ENCODE peak calls at places on chromosomes 3 and 15, in six cellular contexts. One of them, this sample, is unnamed.

GRCh38 chr3:48232734-48233133 is 8.2 kb upstream of the ZNF589 start:
- DNase-seq in OCI-LY7: peak
- DNase-seq in GM23338: peak
- DNase-seq in HCT116: peak
- DNase-seq in GM23248: peak
- DNase-seq in hepatocyte: peak
- DNase-seq in this sample: peak

GRCh38 chr3:150114873-150115570 is 144.3 kb upstream of the PFN2 start:
- DNase-seq in OCI-LY7: no peak
- DNase-seq in GM23338: no peak
- DNase-seq in HCT116: no peak
- DNase-seq in GM23248: peak
- DNase-seq in hepatocyte: no peak
- DNase-seq in this sample: peak

GRCh38 chr15:90201150-90201943 is at the start of gene SEMA4B:
- DNase-seq in OCI-LY7: peak
- DNase-seq in GM23338: peak
- DNase-seq in HCT116: no peak
- DNase-seq in GM23248: peak
- DNase-seq in hepatocyte: peak
- DNase-seq in this sample: peak

GRCh38 chr3:69252141-69252540 is 129.7 kb upstream of the LMOD3 start:
- DNase-seq in OCI-LY7: no peak
- DNase-seq in GM23338: no peak
- DNase-seq in HCT116: no peak
- DNase-seq in GM23248: no peak
- DNase-seq in hepatocyte: no peak
- DNase-seq in this sample: no peak

GRCh38 chr3:60703008-60703407 is 548.2 kb downstream of the FHIT start:
- DNase-seq in OCI-LY7: no peak
- DNase-seq in GM23338: no peak
- DNase-seq in HCT116: no peak
- DNase-seq in GM23248: no peak
- DNase-seq in hepatocyte: no peak
- DNase-seq in this sample: no peak

GRCh38 chr3:74592359-74592758 is 22.1 kb downstream of the CNTN3 start:
- DNase-seq in OCI-LY7: no peak
- DNase-seq in GM23338: no peak
- DNase-seq in HCT116: no peak
- DNase-seq in GM23248: peak
- DNase-seq in hepatocyte: no peak
- DNase-seq in this sample: no peak

GRCh38 chr3:38031022-38031994 is 1.9 kb upstream of the PLCD1 start:
- DNase-seq in OCI-LY7: no peak
- DNase-seq in GM23338: no peak
- DNase-seq in HCT116: peak
- DNase-seq in GM23248: peak
- DNase-seq in hepatocyte: peak
- DNase-seq in this sample: peak

GRCh38 chr3:154987846-154988245 is 92.3 kb upstream of the MME start:
- DNase-seq in OCI-LY7: no peak
- DNase-seq in GM23338: no peak
- DNase-seq in HCT116: no peak
- DNase-seq in GM23248: no peak
- DNase-seq in hepatocyte: no peak
- DNase-seq in this sample: no peak

GRCh38 chr3:6965881-6966280 is 105.0 kb downstream of the GRM7 start:
- DNase-seq in OCI-LY7: no peak
- DNase-seq in GM23338: no peak
- DNase-seq in HCT116: no peak
- DNase-seq in GM23248: no peak
- DNase-seq in hepatocyte: no peak
- DNase-seq in this sample: no peak

GRCh38 chr3:188170461-188171459 is 16.8 kb downstream of the LPP start:
- DNase-seq in OCI-LY7: peak
- DNase-seq in GM23338: no peak
- DNase-seq in HCT116: no peak
- DNase-seq in GM23248: no peak
- DNase-seq in hepatocyte: peak
- DNase-seq in this sample: peak

GRCh38 chr3:144129536-144130214 is 158.1 kb downstream of the DIPK2A start:
- DNase-seq in OCI-LY7: no peak
- DNase-seq in GM23338: no peak
- DNase-seq in HCT116: no peak
- DNase-seq in GM23248: no peak
- DNase-seq in hepatocyte: no peak
- DNase-seq in this sample: no peak

GRCh38 chr3:129549006-129549800 is 6.2 kb downstream of the H1-8 start:
- DNase-seq in OCI-LY7: no peak
- DNase-seq in GM23338: no peak
- DNase-seq in HCT116: no peak
- DNase-seq in GM23248: peak
- DNase-seq in hepatocyte: no peak
- DNase-seq in this sample: peak

GRCh38 chr15:62569460-62570404 is 404.6 kb upstream of the C2CD4B start:
- DNase-seq in OCI-LY7: no peak
- DNase-seq in GM23338: no peak
- DNase-seq in HCT116: no peak
- DNase-seq in GM23248: peak
- DNase-seq in hepatocyte: peak
- DNase-seq in this sample: peak

GRCh38 chr3:85081191-85081895 is 122.6 kb downstream of the CADM2 start:
- DNase-seq in OCI-LY7: no peak
- DNase-seq in GM23338: peak
- DNase-seq in HCT116: no peak
- DNase-seq in GM23248: no peak
- DNase-seq in hepatocyte: peak
- DNase-seq in this sample: peak

GRCh38 chr3:179256813-179257212 is 5.9 kb upstream of the KCNMB3 start:
- DNase-seq in OCI-LY7: no peak
- DNase-seq in GM23338: no peak
- DNase-seq in HCT116: no peak
- DNase-seq in GM23248: no peak
- DNase-seq in hepatocyte: no peak
- DNase-seq in this sample: no peak

GRCh38 chr15:91891101-91891500 is 37.6 kb downstream of the SLCO3A1 start:
- DNase-seq in OCI-LY7: no peak
- DNase-seq in GM23338: no peak
- DNase-seq in HCT116: no peak
- DNase-seq in GM23248: no peak
- DNase-seq in hepatocyte: no peak
- DNase-seq in this sample: no peak

GRCh38 chr15:91887921-91888373 is 34.4 kb downstream of the SLCO3A1 start:
- DNase-seq in OCI-LY7: no peak
- DNase-seq in GM23338: no peak
- DNase-seq in HCT116: no peak
- DNase-seq in GM23248: peak
- DNase-seq in hepatocyte: no peak
- DNase-seq in this sample: no peak

GRCh38 chr15:91890614-91891013 is 37.1 kb downstream of the SLCO3A1 start:
- DNase-seq in OCI-LY7: no peak
- DNase-seq in GM23338: no peak
- DNase-seq in HCT116: peak
- DNase-seq in GM23248: peak
- DNase-seq in hepatocyte: no peak
- DNase-seq in this sample: peak

GRCh38 chr15:91887321-91887720 is 33.8 kb downstream of the SLCO3A1 start:
- DNase-seq in OCI-LY7: no peak
- DNase-seq in GM23338: no peak
- DNase-seq in HCT116: no peak
- DNase-seq in GM23248: no peak
- DNase-seq in hepatocyte: no peak
- DNase-seq in this sample: no peak

DNA sequence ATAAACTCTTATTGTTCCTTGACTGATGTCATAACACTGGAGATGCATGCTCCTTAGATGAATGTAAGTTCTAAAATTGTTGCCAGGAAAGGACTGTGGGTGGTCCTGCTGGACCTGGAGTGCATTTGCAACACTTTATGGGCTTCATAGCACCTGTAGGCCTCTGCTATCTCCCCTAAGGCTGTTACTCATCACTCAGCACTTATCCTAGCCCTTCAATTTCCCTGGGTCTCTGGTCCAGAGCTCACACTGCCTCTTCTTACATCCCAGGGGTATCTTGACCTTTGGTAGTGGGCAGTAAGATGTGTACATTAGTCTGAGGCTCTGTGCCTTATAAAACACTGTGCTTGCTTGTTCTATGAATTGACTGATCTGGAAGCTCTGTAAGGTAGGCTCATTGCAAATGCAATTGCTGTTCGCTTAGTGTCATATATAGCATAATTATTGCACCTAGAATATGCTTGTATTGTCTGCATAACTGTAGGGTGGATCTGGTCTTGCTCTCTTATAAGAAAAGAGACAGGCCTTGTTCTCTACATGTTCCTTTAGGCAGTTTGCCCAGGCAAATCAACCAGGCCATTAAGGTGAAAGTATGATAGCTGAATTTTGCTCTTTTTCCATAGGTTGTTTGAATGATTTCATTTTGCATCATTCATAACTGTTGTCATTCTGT is 35.8 kb downstream of the SLCO3A1 start:
- DNase-seq in OCI-LY7: no peak
- DNase-seq in GM23338: no peak
- DNase-seq in HCT116: no peak
- DNase-seq in GM23248: no peak
- DNase-seq in hepatocyte: no peak
- DNase-seq in this sample: no peak
- H3K27ac ChIP-seq in OCI-LY7: no peak
- H3K27ac ChIP-seq in GM23338: no peak
- H3K27ac ChIP-seq in HCT116: no peak
- H3K27ac ChIP-seq in GM23248: no peak
- H3K27ac ChIP-seq in hepatocyte: no peak
- H3K27ac ChIP-seq in this sample: no peak

DNA sequence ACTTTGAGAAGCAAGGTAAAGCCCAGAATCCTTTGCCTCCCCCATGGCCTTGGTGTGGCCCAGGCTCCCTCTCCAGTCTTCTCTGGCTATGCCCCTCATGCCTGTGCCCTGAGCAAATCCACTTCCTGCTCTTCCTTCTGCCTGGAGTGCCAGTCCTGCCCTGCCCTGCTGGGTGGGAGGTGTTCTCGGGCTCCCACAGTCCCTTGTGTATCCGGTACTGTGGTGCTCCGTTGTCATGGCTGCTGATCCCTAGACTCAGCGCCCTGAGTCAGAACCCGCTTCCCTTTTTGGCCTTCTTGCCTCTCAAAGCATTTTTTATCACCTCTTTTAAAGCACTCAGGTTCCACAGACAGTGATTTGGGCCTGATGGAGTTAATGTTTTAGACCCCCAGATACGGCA is 29.4 kb upstream of the ADAMTS7 start:
- DNase-seq in OCI-LY7: peak
- DNase-seq in GM23338: no peak
- DNase-seq in HCT116: no peak
- DNase-seq in GM23248: peak
- DNase-seq in hepatocyte: no peak
- DNase-seq in this sample: no peak
- TF ChIP-seq EZH2phosphoT487 in OCI-LY7: no peak
- TF ChIP-seq EZH2phosphoT487 in GM23338: no peak
- TF ChIP-seq EZH2phosphoT487 in HCT116: no peak
- TF ChIP-seq EZH2phosphoT487 in GM23248: no peak
- TF ChIP-seq EZH2phosphoT487 in hepatocyte: no peak
- TF ChIP-seq EZH2phosphoT487 in this sample: no peak

GRCh38 chr3:61723038-61723437 is 161.7 kb downstream of the PTPRG start:
- DNase-seq in OCI-LY7: no peak
- DNase-seq in GM23338: no peak
- DNase-seq in HCT116: no peak
- DNase-seq in GM23248: no peak
- DNase-seq in hepatocyte: no peak
- DNase-seq in this sample: no peak

GRCh38 chr3:61715886-61716527 is 154.6 kb downstream of the PTPRG start:
- DNase-seq in OCI-LY7: no peak
- DNase-seq in GM23338: no peak
- DNase-seq in HCT116: no peak
- DNase-seq in GM23248: no peak
- DNase-seq in hepatocyte: no peak
- DNase-seq in this sample: no peak

GRCh38 chr3:61714225-61714624 is 152.9 kb downstream of the PTPRG start:
- DNase-seq in OCI-LY7: no peak
- DNase-seq in GM23338: no peak
- DNase-seq in HCT116: no peak
- DNase-seq in GM23248: no peak
- DNase-seq in hepatocyte: no peak
- DNase-seq in this sample: no peak

GRCh38 chr3:61719278-61719977 is 158.1 kb downstream of the PTPRG start:
- DNase-seq in OCI-LY7: no peak
- DNase-seq in GM23338: no peak
- DNase-seq in HCT116: no peak
- DNase-seq in GM23248: no peak
- DNase-seq in hepatocyte: no peak
- DNase-seq in this sample: no peak

GRCh38 chr3:61718565-61718964 is 157.2 kb downstream of the PTPRG start:
- DNase-seq in OCI-LY7: no peak
- DNase-seq in GM23338: no peak
- DNase-seq in HCT116: no peak
- DNase-seq in GM23248: no peak
- DNase-seq in hepatocyte: no peak
- DNase-seq in this sample: no peak
- H3K27ac ChIP-seq in OCI-LY7: no peak
- H3K27ac ChIP-seq in GM23338: peak
- H3K27ac ChIP-seq in HCT116: no peak
- H3K27ac ChIP-seq in GM23248: no peak
- H3K27ac ChIP-seq in hepatocyte: no peak
- H3K27ac ChIP-seq in this sample: no peak

GRCh38 chr3:21751891-21752290 is 881 bp upstream of the ZNF385D start:
- DNase-seq in OCI-LY7: no peak
- DNase-seq in GM23338: no peak
- DNase-seq in HCT116: no peak
- DNase-seq in GM23248: peak
- DNase-seq in hepatocyte: no peak
- DNase-seq in this sample: peak

GRCh38 chr3:21745971-21746370 is 5.0 kb downstream of the ZNF385D start:
- DNase-seq in OCI-LY7: no peak
- DNase-seq in GM23338: no peak
- DNase-seq in HCT116: no peak
- DNase-seq in GM23248: peak
- DNase-seq in hepatocyte: no peak
- DNase-seq in this sample: no peak

GRCh38 chr3:21750291-21750690 is 719 bp downstream of the ZNF385D start:
- DNase-seq in OCI-LY7: no peak
- DNase-seq in GM23338: peak
- DNase-seq in HCT116: no peak
- DNase-seq in GM23248: peak
- DNase-seq in hepatocyte: no peak
- DNase-seq in this sample: peak

GRCh38 chr3:21750831-21751391 is at the start of gene ZNF385D:
- DNase-seq in OCI-LY7: no peak
- DNase-seq in GM23338: peak
- DNase-seq in HCT116: no peak
- DNase-seq in GM23248: peak
- DNase-seq in hepatocyte: peak
- DNase-seq in this sample: peak

DNA sequence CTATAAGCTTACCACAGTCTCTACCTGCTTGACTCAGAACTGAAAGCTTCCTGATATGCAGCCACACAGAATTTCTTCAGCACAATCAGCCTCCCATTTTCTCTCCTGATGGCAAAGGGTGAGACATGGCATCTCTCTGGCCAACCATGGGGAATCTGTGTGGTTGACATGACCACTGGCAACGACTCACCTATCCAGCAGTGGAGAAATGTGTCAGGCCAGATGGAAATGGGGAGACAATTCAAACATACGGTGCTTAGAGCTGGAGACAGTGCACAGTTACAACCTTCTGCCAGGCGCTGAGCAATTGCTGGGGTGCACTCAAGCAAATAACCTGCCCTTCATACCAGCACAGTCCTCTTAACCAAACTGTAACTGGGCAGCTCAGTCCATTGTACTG is 3.6 kb downstream of the ZNF385D start:
- DNase-seq in OCI-LY7: no peak
- DNase-seq in GM23338: no peak
- DNase-seq in HCT116: no peak
- DNase-seq in GM23248: peak
- DNase-seq in hepatocyte: no peak
- DNase-seq in this sample: peak
- TF ChIP-seq EZH2phosphoT487 in OCI-LY7: no peak
- TF ChIP-seq EZH2phosphoT487 in GM23338: no peak
- TF ChIP-seq EZH2phosphoT487 in HCT116: no peak
- TF ChIP-seq EZH2phosphoT487 in GM23248: no peak
- TF ChIP-seq EZH2phosphoT487 in hepatocyte: no peak
- TF ChIP-seq EZH2phosphoT487 in this sample: no peak

This sample was measured in PC-3.